ENCODE peak calls at places on chromosomes 7 and 10, in nine cellular contexts. L is AG10803, Y is Panc1, F is lower leg skin, Q is GM12865, U is NB4, R is right atrium auricular region, S is cardiac muscle cell, B is fibroblast of mammary gland. O is an unnamed sample.

GRCh38 chr7:149742075-149742701 is 31.2 kb downstream of the ZNF467 start:
- DNase-seq in B (peak), R (peak), Y (peak), L (peak), F (no peak), U (peak), Q (peak), S (peak), O (no peak)

GRCh38 chr7:191105-192034 is 1.0 kb upstream of the FAM20C start:
- DNase-seq in F (peak), S (peak), Y (no peak), L (peak), Q (no peak), U (peak), B (peak), R (peak), O (no peak)

GRCh38 chr7:116692599-116693308 is 20.8 kb downstream of the MET start:
- DNase-seq in F (no peak), S (no peak), B (peak), L (no peak), Y (peak), U (peak), R (no peak), Q (no peak), O (no peak)

GRCh38 chr10:32070645-32071044 is 14.4 kb upstream of the KIF5B start:
- DNase-seq in U (no peak), Y (no peak), S (no peak), F (no peak), B (no peak), Q (no peak), R (no peak), L (no peak), O (no peak)

GRCh38 chr10:126839094-126839761 is 66.0 kb upstream of the DOCK1 start:
- DNase-seq in B (no peak), Y (no peak), Q (no peak), L (no peak), F (no peak), R (no peak), U (no peak), S (no peak), O (no peak)

GRCh38 chr7:90192876-90193765 is 18.4 kb upstream of the STEAP2 start:
- DNase-seq in F (no peak), R (no peak), Y (no peak), B (no peak), Q (no peak), U (no peak), L (peak), S (no peak), O (no peak)

GRCh38 chr7:157077986-157078644 is 60.6 kb upstream of the UBE3C start:
- DNase-seq in R (no peak), F (no peak), U (no peak), L (peak), Y (no peak), B (no peak), S (peak), Q (no peak), O (no peak)

GRCh38 chr10:127563718-127564553 is 14.8 kb downstream of the NPS start:
- DNase-seq in U (peak), F (no peak), S (peak), L (no peak), R (no peak), B (peak), Y (no peak), Q (peak), O (no peak)

GRCh38 chr10:3852147-3852904 is 67.3 kb upstream of the KLF6 start:
- DNase-seq in R (peak), S (no peak), Q (peak), Y (peak), B (peak), L (peak), U (peak), F (peak), O (no peak)

GRCh38 chr7:55065079-55065478 is 46.3 kb downstream of the EGFR start:
- DNase-seq in U (peak), Q (peak), Y (peak), R (no peak), L (peak), S (no peak), F (peak), B (peak), O (no peak)

GRCh38 chr10:1489801-1490200 is 247.5 kb downstream of the ADARB2 start:
- DNase-seq in U (no peak), F (no peak), L (no peak), S (no peak), B (no peak), Q (no peak), R (no peak), Y (no peak), O (no peak)

GRCh38 chr7:157690833-157691382 is 354.1 kb downstream of the DNAJB6 start:
- DNase-seq in S (peak), Y (no peak), U (peak), B (peak), Q (no peak), L (peak), F (no peak), R (peak), O (no peak)

GRCh38 chr10:72615985-72616384 is 9.9 kb downstream of the MICU1 start:
- DNase-seq in L (no peak), Y (no peak), S (no peak), R (no peak), U (no peak), Q (no peak), B (peak), F (no peak), O (no peak)

GRCh38 chr7:139731802-139732470 is 45.9 kb downstream of the HIPK2 start:
- DNase-seq in Q (no peak), B (peak), L (peak), S (no peak), R (peak), F (peak), Y (peak), U (peak), O (peak)

GRCh38 chr10:119620771-119621384 is 24.1 kb upstream of the TIAL1 start:
- DNase-seq in L (no peak), B (no peak), S (no peak), F (no peak), Y (no peak), R (no peak), U (no peak), Q (no peak), O (no peak)

GRCh38 chr7:42262907-42263466 is 26.0 kb upstream of the GLI3 start:
- DNase-seq in Y (no peak), L (peak), F (peak), S (no peak), B (peak), U (no peak), R (no peak), Q (no peak), O (no peak)

GRCh38 chr7:10889266-10889898 is 84.3 kb upstream of the PHF14 start:
- DNase-seq in L (peak), Q (peak), F (no peak), R (no peak), U (peak), Y (peak), B (peak), S (peak), O (no peak)

GRCh38 chr10:19158358-19158757 is 109.8 kb downstream of the MALRD1 start:
- DNase-seq in Q (no peak), B (no peak), S (no peak), F (no peak), U (no peak), R (no peak), L (no peak), Y (no peak), O (no peak)

GRCh38 chr10:88433551-88434186 is 149.4 kb downstream of the RNLS start:
- DNase-seq in L (no peak), F (no peak), R (no peak), Y (no peak), B (no peak), Q (no peak), U (no peak), S (no peak), O (no peak)

GRCh38 chr7:93530701-93531100 is 43.8 kb downstream of the CALCR start:
- DNase-seq in U (no peak), Q (no peak), F (no peak), L (no peak), R (no peak), B (no peak), S (no peak), Y (no peak), O (no peak)

GRCh38 chr10:97713351-97713827 is at the start of gene MARVELD1:
- DNase-seq in F (peak), B (peak), R (peak), Q (peak), Y (no peak), S (peak), L (peak), U (peak), O (peak)

GRCh38 chr7:100563809-100564400 is 9.8 kb downstream of the SAP25 start:
- DNase-seq in R (peak), S (peak), Q (peak), Y (peak), L (peak), F (peak), B (peak), U (peak), O (no peak)

GRCh38 chr10:28722065-28722803 is 44.9 kb downstream of the BAMBI start:
- DNase-seq in L (peak), Y (no peak), S (peak), Q (no peak), U (no peak), B (peak), R (peak), F (no peak), O (no peak)

GRCh38 chr7:114825423-114825951 is 96.4 kb upstream of the MDFIC start:
- DNase-seq in S (no peak), U (no peak), Y (no peak), L (no peak), Q (peak), F (no peak), B (no peak), R (no peak), O (no peak)

GRCh38 chr7:30764030-30764991 is 6.9 kb upstream of the MINDY4 start:
- DNase-seq in Y (no peak), F (no peak), S (no peak), U (no peak), Q (peak), L (peak), B (peak), R (peak), O (no peak)

GRCh38 chr7:98840604-98841508 is 29.0 kb downstream of the TMEM130 start:
- DNase-seq in Y (no peak), S (no peak), Q (no peak), L (no peak), R (no peak), F (no peak), U (no peak), B (peak), O (no peak)

GRCh38 chr10:50511512-50512213 is 112.1 kb downstream of the SGMS1 start:
- DNase-seq in L (no peak), U (no peak), R (no peak), S (no peak), B (peak), F (no peak), Y (no peak), Q (peak), O (no peak)

GRCh38 chr7:5094641-5095040 is 49.0 kb downstream of the RBAK start:
- DNase-seq in R (no peak), L (no peak), S (no peak), Y (no peak), Q (no peak), B (no peak), U (no peak), F (no peak), O (no peak)

GRCh38 chr10:106722524-106722923 is 442.0 kb downstream of the SORCS1 start:
- DNase-seq in S (no peak), Q (no peak), U (no peak), Y (no peak), R (no peak), F (no peak), L (no peak), B (no peak), O (no peak)

GRCh38 chr10:117536862-117537435 is 5.6 kb upstream of the EMX2 start:
- DNase-seq in U (no peak), B (no peak), L (no peak), Q (no peak), S (no peak), R (no peak), Y (no peak), F (no peak), O (no peak)

GRCh38 chr10:117535752-117536358 is 6.7 kb upstream of the EMX2 start:
- DNase-seq in L (no peak), F (no peak), Q (no peak), B (no peak), Y (no peak), S (no peak), U (no peak), R (no peak), O (no peak)

GRCh38 chr10:117537904-117538524 is 4.5 kb upstream of the EMX2 start:
- DNase-seq in S (no peak), Y (no peak), U (no peak), F (peak), B (no peak), L (peak), Q (peak), R (no peak), O (no peak)

GRCh38 chr10:117536359-117536861 is 6.1 kb upstream of the EMX2 start:
- DNase-seq in R (no peak), Q (no peak), Y (no peak), L (no peak), S (no peak), F (no peak), U (no peak), B (no peak), O (no peak)

GRCh38 chr10:117537436-117537903 is 5.1 kb upstream of the EMX2 start:
- DNase-seq in R (no peak), Q (peak), L (no peak), U (peak), B (no peak), Y (no peak), S (peak), F (peak), O (no peak)
- TF ChIP-seq CTCF in R (peak), Q (peak), L (peak), U (peak), B (no peak), Y (peak), S (peak), F (no peak), O (peak)

GRCh38 chr10:101065479-101066145 is 3.8 kb downstream of the KAZALD1 start:
- DNase-seq in B (peak), Q (no peak), S (no peak), Y (no peak), L (peak), R (no peak), F (no peak), U (peak), O (no peak)
- H3K4me3 ChIP-seq in B (no peak), Q (no peak), S (peak), Y (peak), L (peak), R (peak), F (no peak), U (peak), O (peak)

DNA sequence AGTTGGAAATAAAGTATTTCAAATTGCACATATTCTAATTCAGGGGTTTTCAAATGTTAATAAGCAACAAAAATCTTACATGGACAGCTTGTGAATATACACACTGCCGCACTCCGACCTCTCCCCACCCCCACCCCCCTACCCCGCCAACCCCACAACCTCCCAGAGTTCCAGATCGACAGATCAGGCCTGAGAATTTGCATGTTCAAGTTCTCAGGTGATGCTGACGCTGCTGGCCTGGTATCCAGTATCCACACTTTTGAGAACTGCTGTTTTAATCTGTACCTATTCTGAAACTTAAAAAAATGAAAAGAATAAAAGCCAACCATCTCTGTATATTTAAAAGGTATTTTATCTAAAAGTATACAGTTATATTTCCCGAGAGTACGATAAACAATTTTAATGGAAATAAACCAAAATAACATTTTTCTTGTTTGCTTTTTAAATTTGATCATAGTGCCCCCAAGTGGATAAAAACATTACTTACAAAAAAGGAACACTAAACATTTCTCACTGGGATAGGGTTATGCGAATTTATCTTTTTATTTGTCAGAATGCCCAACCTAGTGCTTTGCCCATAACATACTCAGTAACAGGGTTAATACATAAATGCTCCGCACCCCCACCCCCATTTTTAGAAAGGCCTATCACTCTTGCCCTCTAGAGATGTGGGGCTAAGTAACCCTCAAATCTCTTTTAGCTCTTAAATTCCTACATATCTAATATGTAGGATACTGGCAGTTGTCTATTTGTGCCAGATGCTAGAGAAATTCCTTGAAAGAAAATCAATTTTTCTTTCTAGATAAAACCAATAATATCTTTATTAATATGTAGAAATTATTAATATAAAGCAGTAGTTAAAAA is 166.3 kb downstream of the RNF133 start:
- DNase-seq in Y (no peak), B (peak), L (peak), F (no peak), R (no peak), U (peak), S (no peak), Q (no peak), O (no peak)
- TF ChIP-seq CTCF in Y (peak), B (peak), L (peak), F (no peak), R (peak), U (peak), S (peak), Q (peak), O (no peak)

DNA sequence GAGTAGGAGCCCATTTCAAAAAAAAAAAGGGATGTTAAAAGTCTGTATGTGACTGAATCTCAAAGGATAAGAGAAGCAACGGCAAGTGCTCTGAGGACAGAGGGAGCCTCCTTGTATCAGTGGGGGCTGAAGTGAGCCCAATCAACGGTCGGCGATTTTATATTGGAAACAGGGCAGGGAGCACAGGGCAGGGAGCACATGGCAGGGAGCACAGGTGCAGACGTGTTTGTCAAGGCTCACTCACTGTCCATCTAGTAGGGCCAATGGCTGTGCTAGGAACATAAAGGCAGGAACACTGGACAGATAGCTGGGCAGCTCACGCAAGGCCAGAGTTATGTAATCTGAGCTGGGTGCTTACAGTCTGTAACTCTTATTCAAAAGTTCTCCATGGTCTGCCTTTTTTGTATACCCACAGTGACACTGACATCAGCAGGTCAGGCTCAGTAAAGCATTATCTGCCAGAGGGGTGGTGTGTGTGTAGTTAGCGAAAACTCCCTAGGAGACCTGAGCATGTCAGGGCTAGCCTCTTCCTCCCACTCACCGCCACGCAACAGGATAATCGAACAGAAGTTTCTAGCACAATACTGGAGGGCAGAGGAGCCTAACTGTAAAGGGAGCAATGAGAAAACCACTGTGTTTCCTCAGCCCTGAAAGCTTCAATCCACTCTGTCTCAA is 15.4 kb downstream of the AKR1B1 start:
- DNase-seq in U (no peak), F (no peak), S (no peak), Q (no peak), L (no peak), Y (no peak), R (peak), B (no peak), O (no peak)
- H3K4me3 ChIP-seq in U (no peak), F (no peak), S (no peak), Q (no peak), L (no peak), Y (no peak), R (no peak), B (no peak), O (no peak)

GRCh38 chr7:26958834-26959233 is 94.4 kb upstream of the SKAP2 start:
- DNase-seq in B (peak), S (no peak), U (no peak), Q (no peak), F (no peak), R (no peak), Y (peak), L (peak), O (no peak)

GRCh38 chr7:26950854-26951253 is 86.5 kb upstream of the SKAP2 start:
- DNase-seq in Y (no peak), L (peak), B (no peak), F (no peak), R (no peak), U (no peak), Q (no peak), S (no peak), O (no peak)

GRCh38 chr7:26954929-26955328 is 90.5 kb upstream of the SKAP2 start:
- DNase-seq in L (no peak), R (no peak), Y (no peak), Q (no peak), S (peak), B (no peak), F (no peak), U (no peak), O (no peak)

GRCh38 chr7:26959290-26959689 is 94.9 kb upstream of the SKAP2 start:
- DNase-seq in S (no peak), Q (no peak), F (no peak), B (peak), R (no peak), L (no peak), U (no peak), Y (peak), O (no peak)

GRCh38 chr7:26955516-26955915 is 91.1 kb upstream of the SKAP2 start:
- DNase-seq in U (no peak), R (no peak), Y (no peak), S (no peak), F (no peak), B (no peak), Q (no peak), L (no peak), O (no peak)
- TF ChIP-seq CTCF in U (no peak), R (no peak), Y (no peak), S (no peak), F (no peak), B (no peak), Q (no peak), L (no peak), O (no peak)

DNA sequence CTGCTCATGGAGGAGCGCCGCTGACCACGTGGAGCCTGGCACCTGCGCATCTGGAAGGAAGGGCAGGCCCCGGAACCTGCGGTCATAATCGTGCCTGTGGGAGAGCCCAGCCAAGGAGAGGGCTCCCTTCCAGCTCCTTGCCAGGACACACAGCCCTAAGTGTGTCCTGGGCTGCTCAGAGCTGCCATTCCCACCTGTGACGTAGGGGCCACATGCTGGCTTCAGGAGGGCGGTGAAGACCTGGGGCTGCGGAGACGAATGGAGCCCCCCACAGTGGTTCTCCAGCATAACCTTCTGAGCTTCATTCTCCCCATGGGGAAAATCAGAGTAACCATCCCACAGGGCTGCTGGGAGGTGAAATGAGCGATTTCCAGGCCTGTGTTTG is 127.6 kb upstream of the CHST15 start:
- DNase-seq in S (no peak), Q (no peak), B (no peak), Y (no peak), F (no peak), L (no peak), R (no peak), U (no peak), O (no peak)
- H3K4me3 ChIP-seq in S (no peak), Q (no peak), B (no peak), Y (no peak), F (no peak), L (no peak), R (no peak), U (no peak), O (no peak)